ENCODE peak calls at places on chromosome 20, in nine cellular contexts. M, A, R, Y, O, Q, H, Z and L are unnamed samples.

GRCh38 chr20:31809656-31810055 is 9.5 kb upstream of the MYLK2 start:
- DNase-seq in Q (no peak), Y (no peak), O (no peak), M (no peak), R (no peak), H (no peak), A (no peak), Z (no peak), L (no peak)

GRCh38 chr20:35700625-35701148 is 1.5 kb downstream of the ROMO1 start:
- DNase-seq in Y (no peak), Q (no peak), O (no peak), A (no peak), H (no peak), R (no peak), M (no peak), Z (no peak), L (peak)

GRCh38 chr20:6975326-6975725 is 207.8 kb downstream of the BMP2 start:
- DNase-seq in H (no peak), Y (no peak), O (no peak), M (no peak), R (no peak), A (no peak), Z (no peak), Q (peak), L (no peak)

GRCh38 chr20:44407402-44408184 is 52.1 kb downstream of the HNF4A start:
- DNase-seq in M (no peak), Q (peak), O (no peak), R (no peak), Y (no peak), H (no peak), Z (no peak), A (peak), L (no peak)

GRCh38 chr20:50146732-50147662 is 6.5 kb downstream of the PEDS1 start:
- DNase-seq in Q (peak), H (peak), M (no peak), R (peak), A (peak), Z (no peak), O (no peak), Y (no peak), L (no peak)

GRCh38 chr20:1299522-1299921 is 29.4 kb downstream of the SDCBP2 start:
- DNase-seq in A (no peak), H (no peak), Q (no peak), Z (no peak), R (peak), Y (no peak), M (no peak), O (no peak), L (peak)

GRCh38 chr20:1894471-1894950 is 696 bp upstream of the SIRPA start:
- DNase-seq in R (peak), Z (peak), O (peak), H (no peak), M (peak), Y (peak), A (peak), Q (peak), L (peak)

GRCh38 chr20:39800548-39800947 is 838.4 kb downstream of the DHX35 start:
- DNase-seq in H (no peak), M (no peak), O (peak), A (peak), Z (no peak), Q (peak), R (no peak), Y (peak), L (no peak)

GRCh38 chr20:60804240-60804917 is 447.7 kb upstream of the CDH4 start:
- DNase-seq in H (no peak), A (no peak), O (no peak), Q (no peak), M (no peak), Y (no peak), Z (no peak), R (no peak), L (peak)